ENCODE peak calls at places on chromosomes 5 and 9, in four cellular contexts. Q is activated CD8-positive, alpha-beta memory T cell treated with anti-CD3 and anti-CD28 coated beads for 24 hours; H is activated T-cell treated with anti-CD3 and anti-CD28 coated beads for 24 hours; N is Daoy. R is an unnamed sample.

GRCh38 chr9:121784706-121785426 is 133.4 kb downstream of the DAB2IP start:
- DNase-seq in H (no peak), Q (no peak), N (no peak), R (no peak)

GRCh38 chr5:14491015-14491414 is 90.6 kb upstream of the OTULINL start:
- DNase-seq in N (no peak), Q (no peak), H (no peak), R (no peak)

GRCh38 chr9:15697459-15697858 is 144.6 kb downstream of the CCDC171 start:
- DNase-seq in Q (no peak), N (peak; percentile 60), H (no peak), R (peak; percentile 79)

GRCh38 chr9:99172129-99173091 is 49.3 kb downstream of the ALG2 start:
- DNase-seq in H (no peak), Q (no peak), N (no peak), R (no peak)

GRCh38 chr5:125266106-125266505 is 519.7 kb upstream of the ZNF608 start:
- DNase-seq in H (no peak), Q (no peak), N (no peak), R (no peak)

GRCh38 chr5:100904259-100904822 is 1.3 kb upstream of the ST8SIA4 start:
- DNase-seq in N (no peak), H (peak; percentile 43), Q (peak; percentile 80), R (no peak)

GRCh38 chr9:35482071-35482470 is 7.8 kb upstream of the RUSC2 start:
- DNase-seq in N (no peak), Q (no peak), H (no peak), R (no peak)

GRCh38 chr5:143924311-143924710 is 112.3 kb downstream of the HMHB1 start:
- DNase-seq in Q (no peak), N (no peak), H (no peak), R (no peak)

GRCh38 chr5:170636836-170637477 is 133.1 kb downstream of the KCNIP1 start:
- DNase-seq in Q (peak; percentile 41), H (no peak), N (no peak), R (no peak)

GRCh38 chr5:164317676-164318075 is 812.3 kb downstream of the MAT2B start:
- DNase-seq in H (no peak), Q (no peak), N (no peak), R (no peak)

GRCh38 chr9:120628207-120628924 is 48.4 kb upstream of the CDK5RAP2 start:
- DNase-seq in Q (no peak), H (no peak), N (no peak), R (no peak)

GRCh38 chr5:131640043-131640856 is 5.2 kb upstream of the RAPGEF6 start:
- DNase-seq in N (no peak), H (peak; percentile 53), Q (no peak), R (no peak)

GRCh38 chr9:127318651-127319167 is 54.1 kb downstream of the GARNL3 start:
- DNase-seq in Q (no peak), N (peak; percentile 18), H (no peak), R (no peak)